ENCODE peak calls at places on chromosomes 13 and 19, in four cellular contexts. One of them, this sample, is unnamed. For H3K27me3 and H3K9me3, the result is how much of the 10 kb centered on the place peaks cover.

GRCh38 chr19:17749912-17750317 is 1.4 kb upstream of the FCHO1 start:
- DNase-seq in endodermal cell: no peak
- DNase-seq in HCT116: no peak
- DNase-seq in adipocyte: no peak
- DNase-seq in this sample: no peak

GRCh38 chr13:31878955-31879354 is 139.6 kb downstream of the RXFP2 start:
- DNase-seq in endodermal cell: no peak
- DNase-seq in HCT116: no peak
- DNase-seq in adipocyte: no peak
- DNase-seq in this sample: no peak

GRCh38 chr19:14434543-14435319 is 1.6 kb downstream of the PKN1 start:
- DNase-seq in endodermal cell: no peak
- DNase-seq in HCT116: no peak
- DNase-seq in adipocyte: peak
- DNase-seq in this sample: no peak

GRCh38 chr19:52935434-52935833 is 12.2 kb upstream of the ZNF888 start:
- DNase-seq in endodermal cell: no peak
- DNase-seq in HCT116: no peak
- DNase-seq in adipocyte: no peak
- DNase-seq in this sample: no peak

GRCh38 chr19:54561840-54562239 is 11.8 kb upstream of the LILRA2 start:
- DNase-seq in endodermal cell: no peak
- DNase-seq in HCT116: no peak
- DNase-seq in adipocyte: no peak
- DNase-seq in this sample: no peak

GRCh38 chr13:75384881-75385707 is 96.9 kb downstream of the TBC1D4 start:
- DNase-seq in endodermal cell: no peak
- DNase-seq in HCT116: no peak
- DNase-seq in adipocyte: no peak
- DNase-seq in this sample: no peak

GRCh38 chr13:34931572-34931971 is 10.5 kb upstream of the NBEA start:
- DNase-seq in endodermal cell: no peak
- DNase-seq in HCT116: peak
- DNase-seq in adipocyte: peak
- DNase-seq in this sample: no peak

GRCh38 chr19:44051654-44052402 is at the start of gene ZNF223:
- DNase-seq in endodermal cell: peak
- DNase-seq in HCT116: no peak
- DNase-seq in adipocyte: peak
- DNase-seq in this sample: no peak

GRCh38 chr19:16445238-16446107 is 26.3 kb downstream of the EPS15L1 start:
- DNase-seq in endodermal cell: no peak
- DNase-seq in HCT116: no peak
- DNase-seq in adipocyte: no peak
- DNase-seq in this sample: peak

GRCh38 chr13:102033719-102034446 is 368.0 kb downstream of the FGF14 start:
- DNase-seq in endodermal cell: no peak
- DNase-seq in HCT116: no peak
- DNase-seq in adipocyte: no peak
- DNase-seq in this sample: no peak

GRCh38 chr13:89746554-89746953 is 1600.9 kb upstream of the MIR17HG start:
- DNase-seq in endodermal cell: peak
- DNase-seq in HCT116: no peak
- DNase-seq in adipocyte: no peak
- DNase-seq in this sample: no peak

GRCh38 chr19:14553939-14554243 is 18.0 kb downstream of the NDUFB7 start:
- DNase-seq in endodermal cell: no peak
- DNase-seq in HCT116: no peak
- DNase-seq in adipocyte: no peak
- DNase-seq in this sample: no peak

GRCh38 chr13:54445865-54446264 is 1417.3 kb downstream of the OLFM4 start:
- DNase-seq in endodermal cell: no peak
- DNase-seq in HCT116: no peak
- DNase-seq in adipocyte: no peak
- DNase-seq in this sample: no peak

GRCh38 chr19:55113570-55114039 is 3.8 kb downstream of the PPP1R12C start:
- DNase-seq in endodermal cell: peak
- DNase-seq in HCT116: no peak
- DNase-seq in adipocyte: peak
- DNase-seq in this sample: no peak

GRCh38 chr13:22926176-22927007 is 254.4 kb upstream of the SGCG start:
- DNase-seq in endodermal cell: peak
- DNase-seq in HCT116: no peak
- DNase-seq in adipocyte: no peak
- DNase-seq in this sample: no peak

GRCh38 chr19:4534836-4535658 is at the start of gene PLIN5:
- DNase-seq in endodermal cell: peak
- DNase-seq in HCT116: peak
- DNase-seq in adipocyte: peak
- DNase-seq in this sample: peak

GRCh38 chr19:39347332-39348227 is 5.4 kb downstream of the SAMD4B start:
- DNase-seq in endodermal cell: no peak
- DNase-seq in HCT116: no peak
- DNase-seq in adipocyte: peak
- DNase-seq in this sample: no peak

GRCh38 chr13:51912091-51912490 is 50.3 kb downstream of the CCDC70 start:
- DNase-seq in endodermal cell: no peak
- DNase-seq in HCT116: no peak
- DNase-seq in adipocyte: no peak
- DNase-seq in this sample: no peak

GRCh38 chr13:110294146-110294545 is 12.8 kb downstream of the COL4A1 start:
- DNase-seq in endodermal cell: no peak
- DNase-seq in HCT116: no peak
- DNase-seq in adipocyte: peak
- DNase-seq in this sample: no peak

GRCh38 chr13:105389373-105389772 is 1146.1 kb downstream of the EFNB2 start:
- DNase-seq in endodermal cell: no peak
- DNase-seq in HCT116: no peak
- DNase-seq in adipocyte: no peak
- DNase-seq in this sample: no peak

GRCh38 chr13:45042539-45042938 is 53.2 kb downstream of the GPALPP1 start:
- DNase-seq in endodermal cell: no peak
- DNase-seq in HCT116: no peak
- DNase-seq in adipocyte: peak
- DNase-seq in this sample: no peak

GRCh38 chr19:56170261-56170660 is 5.5 kb upstream of the GALP start:
- DNase-seq in endodermal cell: no peak
- DNase-seq in HCT116: no peak
- DNase-seq in adipocyte: no peak
- DNase-seq in this sample: no peak

GRCh38 chr19:12720851-12721655 is 2.7 kb downstream of the TNPO2 start:
- DNase-seq in endodermal cell: peak
- DNase-seq in HCT116: no peak
- DNase-seq in adipocyte: peak
- DNase-seq in this sample: no peak

GRCh38 chr13:34145061-34145460 is 327.1 kb downstream of the RFC3 start:
- DNase-seq in endodermal cell: no peak
- DNase-seq in HCT116: no peak
- DNase-seq in adipocyte: no peak
- DNase-seq in this sample: no peak

GRCh38 chr13:104297075-104297474 is 1230.9 kb upstream of the SLC10A2 start:
- DNase-seq in endodermal cell: no peak
- DNase-seq in HCT116: no peak
- DNase-seq in adipocyte: no peak
- DNase-seq in this sample: no peak

GRCh38 chr19:45508931-45509691 is 1.8 kb downstream of the VASP start:
- DNase-seq in endodermal cell: peak
- DNase-seq in HCT116: no peak
- DNase-seq in adipocyte: peak
- DNase-seq in this sample: peak

GRCh38 chr13:73045036-73045435 is 13.8 kb upstream of the KLF5 start:
- DNase-seq in endodermal cell: no peak
- DNase-seq in HCT116: no peak
- DNase-seq in adipocyte: no peak
- DNase-seq in this sample: no peak

GRCh38 chr13:50104493-50104892 is 89.2 kb downstream of the KCNRG start:
- DNase-seq in endodermal cell: no peak
- DNase-seq in HCT116: no peak
- DNase-seq in adipocyte: peak
- DNase-seq in this sample: no peak

GRCh38 chr13:110396913-110397379 is 89.9 kb downstream of the COL4A2 start:
- DNase-seq in endodermal cell: no peak
- DNase-seq in HCT116: no peak
- DNase-seq in adipocyte: peak
- DNase-seq in this sample: no peak

GRCh38 chr13:29954082-29955043 is 103.9 kb upstream of the UBL3 start:
- DNase-seq in endodermal cell: no peak
- DNase-seq in HCT116: no peak
- DNase-seq in adipocyte: no peak
- DNase-seq in this sample: no peak

GRCh38 chr13:36818483-36819063 is 449 bp upstream of the RFXAP start:
- DNase-seq in endodermal cell: no peak
- DNase-seq in HCT116: no peak
- DNase-seq in adipocyte: no peak
- DNase-seq in this sample: no peak
- H3K9ac ChIP-seq in endodermal cell: no peak
- H3K9ac ChIP-seq in HCT116: no peak
- H3K9ac ChIP-seq in adipocyte: peak
- H3K9ac ChIP-seq in this sample: peak

DNA sequence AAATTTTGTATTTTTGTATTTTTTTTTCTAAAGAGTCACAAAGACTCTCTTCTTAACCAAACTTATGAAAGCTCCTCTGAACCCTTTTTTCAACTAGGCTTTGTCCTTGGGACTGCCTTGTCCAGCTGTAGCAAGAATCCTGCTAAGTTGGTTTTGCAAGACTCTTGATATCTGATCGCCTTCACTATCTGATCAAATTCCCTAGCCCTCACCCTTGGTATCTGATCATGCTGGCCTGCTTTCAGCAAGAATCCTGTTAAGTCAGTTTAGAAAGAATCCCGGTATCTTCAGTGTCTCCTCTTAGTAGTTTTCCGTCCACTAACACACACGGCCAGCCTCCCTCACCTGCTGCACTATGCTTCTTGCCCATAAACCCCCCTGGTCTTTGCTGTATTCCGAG is 1.9 kb upstream of the SIGLEC5 start:
- DNase-seq in endodermal cell: no peak
- DNase-seq in HCT116: no peak
- DNase-seq in adipocyte: no peak
- DNase-seq in this sample: no peak
- H3K27me3 ChIP-seq in endodermal cell: under half
- H3K27me3 ChIP-seq in HCT116: under half
- H3K27me3 ChIP-seq in adipocyte: under half
- H3K27me3 ChIP-seq in this sample: under half

GRCh38 chr19:58277748-58278147 is 1.0 kb upstream of the ZNF8 start:
- DNase-seq in endodermal cell: no peak
- DNase-seq in HCT116: no peak
- DNase-seq in adipocyte: no peak
- DNase-seq in this sample: no peak

GRCh38 chr19:58278156-58279041 is at the start of gene ZNF8:
- DNase-seq in endodermal cell: peak
- DNase-seq in HCT116: peak
- DNase-seq in adipocyte: peak
- DNase-seq in this sample: peak

GRCh38 chr19:58277197-58277596 is 1.6 kb upstream of the ZNF8 start:
- DNase-seq in endodermal cell: no peak
- DNase-seq in HCT116: no peak
- DNase-seq in adipocyte: no peak
- DNase-seq in this sample: no peak

GRCh38 chr19:58274771-58275199 is 4.0 kb upstream of the ZNF8 start:
- DNase-seq in endodermal cell: no peak
- DNase-seq in HCT116: no peak
- DNase-seq in adipocyte: no peak
- DNase-seq in this sample: no peak

GRCh38 chr19:58275564-58275963 is 3.2 kb upstream of the ZNF8 start:
- DNase-seq in endodermal cell: no peak
- DNase-seq in HCT116: no peak
- DNase-seq in adipocyte: no peak
- DNase-seq in this sample: no peak
- H3K9me3 ChIP-seq in endodermal cell: under half
- H3K9me3 ChIP-seq in HCT116: under half
- H3K9me3 ChIP-seq in adipocyte: under half
- H3K9me3 ChIP-seq in this sample: under half

GRCh38 chr19:2252481-2253105 is 3.5 kb downstream of the AMH start:
- DNase-seq in endodermal cell: no peak
- DNase-seq in HCT116: no peak
- DNase-seq in adipocyte: no peak
- DNase-seq in this sample: no peak
- H3K9ac ChIP-seq in endodermal cell: no peak
- H3K9ac ChIP-seq in HCT116: no peak
- H3K9ac ChIP-seq in adipocyte: no peak
- H3K9ac ChIP-seq in this sample: no peak

GRCh38 chr19:3315676-3315973 is 50.8 kb upstream of the NFIC start:
- DNase-seq in endodermal cell: no peak
- DNase-seq in HCT116: no peak
- DNase-seq in adipocyte: no peak
- DNase-seq in this sample: no peak
- H3K27me3 ChIP-seq in endodermal cell: under half
- H3K27me3 ChIP-seq in HCT116: under half
- H3K27me3 ChIP-seq in adipocyte: under half
- H3K27me3 ChIP-seq in this sample: half or more

GRCh38 chr19:21308778-21309177 is 20.4 kb downstream of the ZNF708 start:
- DNase-seq in endodermal cell: no peak
- DNase-seq in HCT116: no peak
- DNase-seq in adipocyte: peak
- DNase-seq in this sample: no peak
- H3K9me3 ChIP-seq in endodermal cell: under half
- H3K9me3 ChIP-seq in HCT116: under half
- H3K9me3 ChIP-seq in adipocyte: under half
- H3K9me3 ChIP-seq in this sample: under half

This sample was measured in MM.1S.